ENCODE peak calls at places on chromosomes 5 and 9, in seven cellular contexts. N, W, T, B, U, R and F are unnamed samples.
A peak's percentile ranks its signal among the peaks of the same experiment; 100 is the strongest.

GRCh38 chr5:172849636-172850453 is 15.8 kb downstream of the ERGIC1 start:
- DNase-seq in T (no peak), N (no peak), R (no peak), W (no peak), B (no peak), U (peak; percentile 8), F (peak; percentile 87)

GRCh38 chr5:60672693-60673264 is 27.2 kb downstream of the DEPDC1B start:
- DNase-seq in W (no peak), R (no peak), U (no peak), N (no peak), B (no peak), T (peak; percentile 63), F (no peak)

GRCh38 chr5:2719332-2719731 is 32.1 kb downstream of the IRX2 start:
- DNase-seq in U (no peak), R (no peak), W (no peak), N (no peak), B (no peak), T (no peak), F (no peak)

GRCh38 chr9:137836831-137837241 is 40.7 kb upstream of the CACNA1B start:
- DNase-seq in B (no peak), U (no peak), N (no peak), W (no peak), T (no peak), R (no peak), F (no peak)

GRCh38 chr9:135081264-135081660 is 6.2 kb upstream of the OLFM1 start:
- DNase-seq in U (no peak), W (no peak), R (no peak), B (no peak), N (peak; percentile 66), T (no peak), F (no peak)

GRCh38 chr5:89313804-89314588 is 431.0 kb upstream of the MEF2C start:
- DNase-seq in N (no peak), B (no peak), W (no peak), R (no peak), T (peak; percentile 11), U (peak; percentile 7), F (peak; percentile 93)

GRCh38 chr9:34578241-34579096 is 11.1 kb downstream of the CNTFR start:
- DNase-seq in B (no peak), T (peak; percentile 75), U (no peak), R (no peak), N (no peak), W (no peak), F (no peak)

GRCh38 chr9:96496368-96497116 is 46.6 kb downstream of the HABP4 start:
- DNase-seq in U (no peak), B (no peak), W (no peak), R (no peak), N (no peak), T (no peak), F (no peak)

GRCh38 chr5:116068028-116068632 is 16.7 kb upstream of the COMMD10 start:
- DNase-seq in B (no peak), N (no peak), R (no peak), U (peak; percentile 32), T (peak; percentile 82), W (peak; percentile 7), F (peak; percentile 40)

GRCh38 chr9:73853547-73853946 is 643.6 kb upstream of the RORB start:
- DNase-seq in T (no peak), R (no peak), U (no peak), W (no peak), N (no peak), B (no peak), F (no peak)

GRCh38 chr5:18195910-18196309 is 561.6 kb downstream of the TAF11L14 start:
- DNase-seq in R (no peak), N (no peak), T (no peak), B (no peak), U (no peak), W (no peak), F (no peak)

GRCh38 chr9:37839491-37840461 is 39.2 kb downstream of the DCAF10 start:
- DNase-seq in W (no peak), T (no peak), U (no peak), B (no peak), N (no peak), R (no peak), F (no peak)

GRCh38 chr5:149610583-149611250 is 29.4 kb downstream of the ARHGEF37 start:
- DNase-seq in R (no peak), U (no peak), N (no peak), B (no peak), W (no peak), T (no peak), F (no peak)